ENCODE peak calls at places on chromosomes 12 and 14, in four cellular contexts. Y is H1, M is HCT116, Z is K562. E is an unnamed sample.

GRCh38 chr12:86421333-86421732 is 165.1 kb upstream of the MGAT4C start:
- DNase-seq in M (no peak), Y (no peak), Z (no peak), E (no peak)

GRCh38 chr14:72851660-72852059 is 42.2 kb downstream of the DPF3 start:
- DNase-seq in M (no peak), Y (no peak), Z (no peak), E (no peak)

GRCh38 chr12:31897791-31898503 is 61.3 kb upstream of the RESF1 start:
- DNase-seq in M (peak), Y (peak), Z (no peak), E (no peak)

GRCh38 chr12:43978546-43978945 is 142.7 kb downstream of the TMEM117 start:
- DNase-seq in M (no peak), Z (no peak), Y (no peak), E (no peak)

GRCh38 chr12:31216479-31216878 is 109.5 kb downstream of the SINHCAF start:
- DNase-seq in Z (no peak), M (no peak), Y (no peak), E (no peak)

GRCh38 chr12:10717410-10717809 is 5.7 kb downstream of the YBX3 start:
- DNase-seq in Y (no peak), M (no peak), Z (no peak), E (no peak)

GRCh38 chr14:78401866-78402265 is 231.7 kb downstream of the NRXN3 start:
- DNase-seq in M (no peak), Z (no peak), Y (no peak), E (no peak)

GRCh38 chr12:120394483-120395367 is 25.8 kb upstream of the MSI1 start:
- DNase-seq in Y (peak), Z (no peak), M (no peak), E (no peak)

GRCh38 chr12:68559984-68560822 is 50.5 kb upstream of the RAP1B start:
- DNase-seq in Z (no peak), Y (no peak), M (no peak), E (no peak)

GRCh38 chr12:25875661-25876060 is 82.8 kb upstream of the RASSF8 start:
- DNase-seq in Y (no peak), Z (no peak), M (no peak), E (no peak)

GRCh38 chr12:108547633-108548172 is 13.3 kb downstream of the SART3 start:
- DNase-seq in M (no peak), Y (no peak), Z (no peak), E (no peak)

GRCh38 chr14:73260574-73260973 is 23.3 kb downstream of the PAPLN start:
- DNase-seq in Z (no peak), M (no peak), Y (no peak), E (peak)

GRCh38 chr14:76091036-76091435 is 60.7 kb upstream of the GPATCH2L start:
- DNase-seq in M (no peak), Z (peak), Y (no peak), E (peak)

GRCh38 chr14:77120771-77121743 is 20.5 kb downstream of the ZDHHC22 start:
- DNase-seq in M (no peak), Z (no peak), Y (no peak), E (no peak)

GRCh38 chr12:109981311-109981710 is 14.9 kb downstream of the GIT2 start:
- DNase-seq in M (no peak), Y (no peak), Z (no peak), E (no peak)

GRCh38 chr12:42450248-42450647 is 124.3 kb downstream of the PPHLN1 start:
- DNase-seq in Z (no peak), M (no peak), Y (peak), E (no peak)

GRCh38 chr12:72966684-72967083 is 694.5 kb downstream of the TRHDE start:
- DNase-seq in M (no peak), Z (no peak), Y (no peak), E (no peak)

GRCh38 chr12:34295366-34296142 is 273.3 kb downstream of the ALG10 start:
- DNase-seq in Z (no peak), M (no peak), Y (no peak), E (no peak)

GRCh38 chr12:130792926-130793849 is 45.9 kb downstream of the STX2 start:
- DNase-seq in Z (no peak), Y (no peak), M (no peak), E (no peak)

GRCh38 chr12:100267603-100268281 is 765 bp downstream of the SCYL2 start:
- DNase-seq in Z (no peak), M (no peak), Y (peak), E (peak)

GRCh38 chr14:51073751-51074150 is 21.2 kb downstream of the TRIM9 start:
- DNase-seq in Z (no peak), M (no peak), Y (no peak), E (no peak)

GRCh38 chr12:98618952-98619351 is 25.5 kb downstream of the SLC25A3 start:
- DNase-seq in Z (no peak), M (no peak), Y (no peak), E (no peak)

GRCh38 chr14:52919971-52920370 is 30.9 kb downstream of the FERMT2 start:
- DNase-seq in M (no peak), Z (no peak), Y (no peak), E (no peak)

GRCh38 chr14:70032447-70032846 is 153.2 kb downstream of the SMOC1 start:
- DNase-seq in Z (no peak), M (no peak), Y (no peak), E (peak)

GRCh38 chr12:96070670-96071279 is 35.4 kb upstream of the LTA4H start:
- DNase-seq in M (no peak), Z (no peak), Y (peak), E (peak)

GRCh38 chr14:67510836-67511235 is 22.3 kb upstream of the PLEKHH1 start:
- DNase-seq in Y (no peak), Z (no peak), M (no peak), E (no peak)

GRCh38 chr12:64064706-64065105 is 157.4 kb downstream of the KICS2 start:
- DNase-seq in M (no peak), Y (no peak), Z (no peak), E (no peak)

GRCh38 chr14:100611811-100612480 is 24.7 kb upstream of the BEGAIN start:
- DNase-seq in Y (no peak), M (no peak), Z (no peak), E (no peak)

GRCh38 chr14:58245562-58245961 is 919 bp downstream of the PSMA3 start:
- DNase-seq in Y (no peak), M (no peak), Z (no peak), E (no peak)
- TF ChIP-seq JUND in Y (no peak), M (no peak), Z (no peak), E (no peak)

DNA sequence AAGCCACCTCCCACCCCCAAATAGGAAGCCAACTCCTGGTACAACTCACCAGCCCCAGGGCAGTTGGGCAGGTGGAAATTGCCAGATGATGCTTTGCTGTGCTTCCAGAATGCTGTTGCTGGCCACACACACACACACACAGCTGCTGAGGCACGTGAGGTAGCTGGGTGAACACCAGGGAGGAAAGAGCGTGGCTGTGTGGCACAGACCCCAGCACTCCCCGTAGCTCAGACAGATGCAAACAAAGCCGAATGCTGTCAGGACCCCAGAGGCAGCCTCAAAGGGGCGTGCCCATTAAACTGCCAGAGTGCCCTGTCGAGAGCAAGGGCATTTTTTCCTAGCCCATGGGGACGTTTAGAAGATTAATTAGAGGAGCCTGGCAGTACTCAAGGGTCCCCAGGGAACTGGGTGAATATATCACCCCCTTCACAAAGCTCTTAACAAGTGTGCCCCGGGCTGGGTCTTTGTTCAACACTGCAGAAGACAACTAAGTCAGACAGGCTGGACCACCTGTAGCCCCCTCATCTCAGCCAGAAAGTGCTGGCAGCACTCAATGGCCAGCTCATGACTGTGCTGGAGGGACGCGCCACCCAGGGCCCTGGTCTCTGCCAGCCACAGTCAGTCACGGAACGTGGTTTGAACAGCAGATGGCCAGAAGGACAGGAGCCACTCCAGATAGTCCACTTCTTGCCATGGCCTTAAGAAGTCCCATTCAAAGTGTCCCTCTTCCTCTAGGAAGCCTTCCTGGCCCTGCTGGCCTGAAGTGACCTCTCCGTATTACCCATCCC is 37.6 kb downstream of the TTC7B start:
- DNase-seq in Z (no peak), M (no peak), Y (no peak), E (no peak)
- TF ChIP-seq FOSL1 in Z (no peak), M (no peak), Y (no peak), E (no peak)

GRCh38 chr12:57518920-57519757 is 1.2 kb downstream of the DDIT3 start:
- DNase-seq in Z (no peak), Y (no peak), M (no peak), E (peak)

GRCh38 chr12:57520008-57520726 is at the start of gene DDIT3:
- DNase-seq in Z (peak), Y (peak), M (peak), E (peak)

GRCh38 chr12:57518176-57518919 is 2.0 kb downstream of the DDIT3 start:
- DNase-seq in Y (no peak), M (no peak), Z (no peak), E (no peak)

GRCh38 chr12:57521475-57522018 is 1.1 kb upstream of the MBD6 start:
- DNase-seq in M (no peak), Y (peak), Z (no peak), E (peak)

DNA sequence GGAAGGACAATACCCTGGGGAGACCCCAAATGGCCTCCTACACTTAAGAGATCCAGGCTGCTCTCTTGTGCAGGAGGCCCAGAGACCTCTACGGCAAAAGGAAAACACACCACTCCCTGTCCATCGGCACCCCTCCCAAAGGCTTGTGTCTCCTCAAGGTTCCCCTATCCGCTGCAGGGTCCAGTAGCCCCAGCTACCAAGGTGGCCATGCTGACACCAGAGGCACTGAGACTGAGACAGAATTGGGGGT is 631 bp downstream of the DDIT3 start:
- DNase-seq in M (no peak), Z (no peak), Y (no peak), E (no peak)
- TF ChIP-seq JUND in M (no peak), Z (no peak), Y (no peak), E (no peak)

GRCh38 chr14:102573591-102574046 is 18.8 kb upstream of the RCOR1 start:
- DNase-seq in Y (no peak), Z (no peak), M (no peak), E (no peak)

GRCh38 chr14:102568115-102568614 is 24.3 kb upstream of the RCOR1 start:
- DNase-seq in M (peak), Z (peak), Y (no peak), E (peak)

GRCh38 chr14:102570334-102570995 is 22.0 kb upstream of the RCOR1 start:
- DNase-seq in Y (no peak), Z (no peak), M (no peak), E (peak)

GRCh38 chr14:102571043-102571442 is 21.4 kb upstream of the RCOR1 start:
- DNase-seq in Z (no peak), M (no peak), Y (no peak), E (no peak)

GRCh38 chr14:102571478-102572042 is 20.9 kb upstream of the RCOR1 start:
- DNase-seq in M (no peak), Y (no peak), Z (no peak), E (no peak)
- TF ChIP-seq FOSL1 in M (no peak), Y (no peak), Z (no peak), E (no peak)